ENCODE peak calls at places on chromosomes 12 and 14, in ten cellular contexts. Z is mammary epithelial cell, U is tibial nerve, Y is left lung, L is MM.1S, J is Panc1, G is mucosa of descending colon, C is tibial artery, Q is HCT116, R is cardiac muscle cell. P is an unnamed sample.

GRCh38 chr14:61334197-61334701 is 12.9 kb downstream of the PRKCH start:
- DNase-seq in Z (no peak), U (no peak), Y (no peak), L (no peak), J (no peak), G (no peak), C (no peak), Q (no peak), R (no peak), P (no peak)

GRCh38 chr12:26870491-26871419 is 37.8 kb upstream of the ITPR2 start:
- DNase-seq in Z (peak; percentile 72), U (no peak), Y (peak; percentile 33), L (peak; percentile 80), J (no peak), G (peak; percentile 32), C (no peak), Q (peak; percentile 33), R (peak; percentile 92), P (peak; percentile 48)

GRCh38 chr14:69260246-69260978 is 454 bp downstream of the GALNT16 start:
- DNase-seq in Z (peak; percentile 13), U (no peak), Y (no peak), L (no peak), J (no peak), G (no peak), C (no peak), Q (no peak), R (peak; percentile 19), P (no peak)

GRCh38 chr12:14454098-14454907 is 88.8 kb downstream of the ATF7IP start:
- DNase-seq in Z (peak; percentile 44), U (no peak), Y (no peak), L (peak; percentile 39), J (peak; percentile 45), G (peak; percentile 24), C (no peak), Q (peak; percentile 59), R (peak; percentile 62), P (peak; percentile 56)

GRCh38 chr14:36502558-36503508 is 17.2 kb downstream of the NKX2-1 start:
- DNase-seq in Z (no peak), U (no peak), Y (no peak), L (no peak), J (no peak), G (no peak), C (no peak), Q (no peak), R (no peak), P (no peak)

GRCh38 chr14:101557811-101558738 is 3.2 kb upstream of the DIO3 start:
- DNase-seq in Z (no peak), U (peak; percentile 46), Y (no peak), L (no peak), J (no peak), G (no peak), C (peak; percentile 70), Q (no peak), R (peak; percentile 20), P (no peak)

GRCh38 chr12:115916910-115917668 is 360.4 kb downstream of the MED13L start:
- DNase-seq in Z (peak; percentile 53), U (peak; percentile 19), Y (peak; percentile 54), L (peak; percentile 9), J (peak; percentile 17), G (peak; percentile 80), C (peak; percentile 45), Q (peak; percentile 31), R (peak; percentile 53), P (no peak)

GRCh38 chr14:36974985-36975384 is 197.4 kb downstream of the SLC25A21 start:
- DNase-seq in Z (peak; percentile 27), U (no peak), Y (no peak), L (no peak), J (no peak), G (no peak), C (no peak), Q (no peak), R (no peak), P (no peak)

GRCh38 chr12:84910549-84911241 is 1.9 kb downstream of the SLC6A15 start:
- DNase-seq in Z (peak; percentile 75), U (no peak), Y (no peak), L (no peak), J (no peak), G (no peak), C (no peak), Q (no peak), R (peak; percentile 38), P (peak; percentile 61)

GRCh38 chr12:25689996-25690501 is 137.0 kb upstream of the LMNTD1 start:
- DNase-seq in Z (peak; percentile 71), U (peak; percentile 20), Y (no peak), L (no peak), J (no peak), G (peak; percentile 55), C (no peak), Q (no peak), R (peak; percentile 72), P (peak; percentile 44)

GRCh38 chr14:99742074-99742473 is 51.1 kb upstream of the EML1 start:
- DNase-seq in Z (no peak), U (no peak), Y (no peak), L (no peak), J (no peak), G (no peak), C (no peak), Q (no peak), R (no peak), P (no peak)

GRCh38 chr14:99745307-99745951 is 47.8 kb upstream of the EML1 start:
- DNase-seq in Z (no peak), U (no peak), Y (no peak), L (no peak), J (no peak), G (no peak), C (no peak), Q (no peak), R (no peak), P (no peak)

GRCh38 chr14:99744873-99745224 is 48.4 kb upstream of the EML1 start:
- DNase-seq in Z (no peak), U (no peak), Y (no peak), L (no peak), J (no peak), G (no peak), C (no peak), Q (no peak), R (no peak), P (no peak)

GRCh38 chr14:99742509-99743487 is 50.4 kb upstream of the EML1 start:
- DNase-seq in Z (no peak), U (no peak), Y (no peak), L (no peak), J (no peak), G (no peak), C (no peak), Q (no peak), R (no peak), P (no peak)

DNA sequence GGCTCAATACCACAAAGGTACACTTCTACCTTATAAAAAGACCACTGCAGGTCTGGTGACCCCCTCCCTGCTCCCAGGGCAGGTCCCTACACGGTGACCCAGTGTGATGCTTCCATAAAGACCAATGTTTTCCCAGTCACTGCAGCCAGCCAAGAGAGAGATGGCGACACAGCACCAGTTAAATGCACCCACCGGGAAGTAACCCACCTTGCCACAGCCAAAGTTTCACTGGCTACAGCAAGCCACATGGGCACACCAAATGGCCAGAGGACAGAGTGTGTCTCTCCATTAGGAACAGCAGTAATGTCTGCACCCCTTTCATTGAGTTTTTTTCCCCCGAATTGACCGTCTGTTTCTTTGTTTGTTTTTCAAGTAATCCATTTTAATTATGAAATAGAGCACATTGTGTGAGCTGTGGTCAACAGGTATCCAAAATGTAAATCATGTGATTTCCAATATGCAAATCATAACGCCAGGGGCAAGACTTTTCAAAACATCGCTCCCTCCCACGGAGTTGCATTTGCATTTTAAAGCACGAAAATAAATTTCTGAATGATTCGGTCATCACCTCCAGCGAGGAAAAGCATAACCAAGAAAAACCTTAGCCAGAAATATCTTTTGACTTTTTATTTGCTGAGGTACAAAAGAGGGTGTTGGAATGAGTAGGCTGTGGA is 48.9 kb upstream of the EML1 start:
- DNase-seq in Z (peak; percentile 20), U (no peak), Y (no peak), L (no peak), J (no peak), G (no peak), C (no peak), Q (no peak), R (no peak), P (peak; percentile 53)
- TF ChIP-seq CTCF in Z (peak; percentile 14), U (no peak), Y (no peak), L (no peak), J (no peak), G (no peak), C (no peak), Q (no peak), R (no peak), P (peak; percentile 33)

GRCh38 chr14:51544901-51545300 is 106.8 kb upstream of the FRMD6 start:
- DNase-seq in Z (peak; percentile 43), U (no peak), Y (no peak), L (no peak), J (no peak), G (no peak), C (no peak), Q (no peak), R (no peak), P (peak; percentile 74)
- H3K4me1 ChIP-seq in Z (peaks cover 67% of the 10 kb centered on the region), U (no peaks in the 10 kb centered on the region), Y (no peaks in the 10 kb centered on the region), L (no peaks in the 10 kb centered on the region), J (peaks cover 24% of the 10 kb centered on the region), G (no peaks in the 10 kb centered on the region), C (no peaks in the 10 kb centered on the region), Q (peaks cover 10% of the 10 kb centered on the region), R (peaks cover 15% of the 10 kb centered on the region), P (peaks cover 73% of the 10 kb centered on the region)

DNA sequence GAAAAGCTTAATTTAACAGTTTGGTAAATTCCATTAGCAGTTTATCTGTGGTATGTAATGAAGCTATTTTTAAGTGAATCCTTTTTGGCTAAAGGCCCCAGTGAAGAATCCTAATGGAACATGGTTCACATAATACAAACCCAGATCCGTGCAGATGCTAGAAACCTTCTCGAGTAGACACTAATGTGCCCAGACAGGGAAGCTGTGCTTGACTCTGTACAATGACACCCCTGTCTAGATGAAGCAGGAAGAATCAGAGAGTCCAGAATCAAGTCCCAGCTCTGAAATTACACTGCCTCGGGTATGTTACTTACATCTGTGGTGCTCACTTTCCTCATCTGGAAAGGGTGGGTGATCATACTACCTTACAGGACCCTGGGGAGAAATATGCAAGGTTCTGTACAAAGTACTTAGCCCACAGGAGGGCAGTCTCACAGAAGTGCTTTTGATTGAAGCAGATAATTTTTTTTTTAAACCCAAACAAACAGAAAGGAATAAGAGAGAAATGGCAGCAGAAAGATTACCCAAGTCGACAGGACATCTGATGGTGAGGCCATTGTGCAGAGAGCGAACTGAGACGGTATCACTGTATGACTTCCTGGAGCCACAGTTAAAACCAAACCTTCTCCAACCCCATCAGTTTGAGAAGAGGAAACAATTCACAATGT is 8.6 kb downstream of the CRACR2A start:
- DNase-seq in Z (no peak), U (no peak), Y (no peak), L (no peak), J (no peak), G (no peak), C (no peak), Q (no peak), R (no peak), P (no peak)
- TF ChIP-seq CTCF in Z (peak; percentile 10), U (no peak), Y (no peak), L (no peak), J (no peak), G (no peak), C (no peak), Q (no peak), R (peak; percentile 10), P (no peak)

DNA sequence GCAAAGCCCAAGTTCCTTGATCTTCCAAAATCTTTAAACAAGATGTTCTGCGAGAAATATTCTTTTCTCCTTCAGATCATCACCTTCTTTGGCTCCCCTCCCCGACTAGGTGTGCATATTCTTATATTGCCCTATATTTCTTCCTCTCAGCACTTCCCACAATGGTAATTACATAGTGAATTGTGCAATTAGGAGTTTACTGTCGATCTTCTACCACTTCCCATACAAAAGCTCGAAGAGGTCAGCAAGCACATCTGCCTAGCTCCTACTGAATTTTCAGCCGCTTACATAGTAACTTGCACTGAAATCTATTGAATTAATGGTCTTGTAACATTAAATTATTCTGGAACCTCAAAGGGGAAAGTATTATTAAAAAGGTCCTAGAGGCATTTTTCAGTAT is 16.7 kb downstream of the OSBPL8 start:
- DNase-seq in Z (no peak), U (no peak), Y (no peak), L (no peak), J (no peak), G (no peak), C (no peak), Q (no peak), R (no peak), P (no peak)
- H3K4me1 ChIP-seq in Z (peaks cover 8% of the 10 kb centered on the region), U (no peaks in the 10 kb centered on the region), Y (no peaks in the 10 kb centered on the region), L (no peaks in the 10 kb centered on the region), J (peaks cover 4% of the 10 kb centered on the region), G (peaks cover 9% of the 10 kb centered on the region), C (no peaks in the 10 kb centered on the region), Q (no peaks in the 10 kb centered on the region), R (peaks cover 39% of the 10 kb centered on the region), P (peaks cover 18% of the 10 kb centered on the region)